ENCODE peak calls at places on chromosome 6, in six cellular contexts. One of them, this sample, is unnamed. For H3K9me3, the result is how much of the 10 kb centered on the place peaks cover.

GRCh38 chr6:129709451-129709908 is 497 bp downstream of the ARHGAP18 start:
- DNase-seq in breast epithelium: no peak
- DNase-seq in psoas muscle: no peak
- DNase-seq in neural progenitor cell: no peak
- DNase-seq in CD4-positive, alpha-beta T cell: no peak
- DNase-seq in lower lobe of right lung: no peak
- DNase-seq in this sample: no peak

GRCh38 chr6:33990061-33990541 is 155.8 kb downstream of the GRM4 start:
- DNase-seq in breast epithelium: no peak
- DNase-seq in psoas muscle: no peak
- DNase-seq in neural progenitor cell: no peak
- DNase-seq in CD4-positive, alpha-beta T cell: no peak
- DNase-seq in lower lobe of right lung: no peak
- DNase-seq in this sample: no peak

GRCh38 chr6:25312034-25312620 is 33.0 kb downstream of the CARMIL1 start:
- DNase-seq in breast epithelium: no peak
- DNase-seq in psoas muscle: no peak
- DNase-seq in neural progenitor cell: no peak
- DNase-seq in CD4-positive, alpha-beta T cell: no peak
- DNase-seq in lower lobe of right lung: no peak
- DNase-seq in this sample: no peak

GRCh38 chr6:107894821-107895396 is 63.1 kb downstream of the SEC63 start:
- DNase-seq in breast epithelium: no peak
- DNase-seq in psoas muscle: no peak
- DNase-seq in neural progenitor cell: no peak
- DNase-seq in CD4-positive, alpha-beta T cell: no peak
- DNase-seq in lower lobe of right lung: no peak
- DNase-seq in this sample: no peak

GRCh38 chr6:9467746-9468145 is 947.1 kb downstream of the TFAP2A start:
- DNase-seq in breast epithelium: peak
- DNase-seq in psoas muscle: no peak
- DNase-seq in neural progenitor cell: no peak
- DNase-seq in CD4-positive, alpha-beta T cell: no peak
- DNase-seq in lower lobe of right lung: no peak
- DNase-seq in this sample: no peak

GRCh38 chr6:148608211-148608951 is 138.4 kb upstream of the UST start:
- DNase-seq in breast epithelium: no peak
- DNase-seq in psoas muscle: no peak
- DNase-seq in neural progenitor cell: peak
- DNase-seq in CD4-positive, alpha-beta T cell: no peak
- DNase-seq in lower lobe of right lung: no peak
- DNase-seq in this sample: no peak

GRCh38 chr6:28807682-28808280 is 116.0 kb downstream of the TRIM27 start:
- DNase-seq in breast epithelium: no peak
- DNase-seq in psoas muscle: no peak
- DNase-seq in neural progenitor cell: peak
- DNase-seq in CD4-positive, alpha-beta T cell: no peak
- DNase-seq in lower lobe of right lung: no peak
- DNase-seq in this sample: no peak

GRCh38 chr6:6681443-6681842 is 92.9 kb downstream of the LY86 start:
- DNase-seq in breast epithelium: no peak
- DNase-seq in psoas muscle: no peak
- DNase-seq in neural progenitor cell: no peak
- DNase-seq in CD4-positive, alpha-beta T cell: no peak
- DNase-seq in lower lobe of right lung: no peak
- DNase-seq in this sample: no peak

GRCh38 chr6:33702345-33702977 is 9.0 kb downstream of the UQCC2 start:
- DNase-seq in breast epithelium: no peak
- DNase-seq in psoas muscle: no peak
- DNase-seq in neural progenitor cell: peak
- DNase-seq in CD4-positive, alpha-beta T cell: no peak
- DNase-seq in lower lobe of right lung: peak
- DNase-seq in this sample: no peak

GRCh38 chr6:132007474-132008190 is 56.5 kb upstream of the CCN2 start:
- DNase-seq in breast epithelium: no peak
- DNase-seq in psoas muscle: no peak
- DNase-seq in neural progenitor cell: no peak
- DNase-seq in CD4-positive, alpha-beta T cell: no peak
- DNase-seq in lower lobe of right lung: no peak
- DNase-seq in this sample: no peak

GRCh38 chr6:139252018-139252390 is 39.8 kb downstream of the TXLNB start:
- DNase-seq in breast epithelium: no peak
- DNase-seq in psoas muscle: no peak
- DNase-seq in neural progenitor cell: no peak
- DNase-seq in CD4-positive, alpha-beta T cell: no peak
- DNase-seq in lower lobe of right lung: no peak
- DNase-seq in this sample: no peak

GRCh38 chr6:160949531-160949930 is 42.0 kb upstream of the MAP3K4 start:
- DNase-seq in breast epithelium: no peak
- DNase-seq in psoas muscle: no peak
- DNase-seq in neural progenitor cell: no peak
- DNase-seq in CD4-positive, alpha-beta T cell: no peak
- DNase-seq in lower lobe of right lung: no peak
- DNase-seq in this sample: no peak

GRCh38 chr6:99119109-99120031 is 171.6 kb upstream of the FBXL4 start:
- DNase-seq in breast epithelium: no peak
- DNase-seq in psoas muscle: no peak
- DNase-seq in neural progenitor cell: peak
- DNase-seq in CD4-positive, alpha-beta T cell: no peak
- DNase-seq in lower lobe of right lung: no peak
- DNase-seq in this sample: no peak

GRCh38 chr6:40160826-40161225 is 226.6 kb upstream of the MOCS1 start:
- DNase-seq in breast epithelium: no peak
- DNase-seq in psoas muscle: no peak
- DNase-seq in neural progenitor cell: no peak
- DNase-seq in CD4-positive, alpha-beta T cell: no peak
- DNase-seq in lower lobe of right lung: no peak
- DNase-seq in this sample: no peak

GRCh38 chr6:87756858-87757257 is 54.8 kb upstream of the AKIRIN2 start:
- DNase-seq in breast epithelium: no peak
- DNase-seq in psoas muscle: no peak
- DNase-seq in neural progenitor cell: no peak
- DNase-seq in CD4-positive, alpha-beta T cell: no peak
- DNase-seq in lower lobe of right lung: peak
- DNase-seq in this sample: no peak

GRCh38 chr6:31222496-31222895 is 49.4 kb downstream of the HLA-C start:
- DNase-seq in breast epithelium: no peak
- DNase-seq in psoas muscle: no peak
- DNase-seq in neural progenitor cell: no peak
- DNase-seq in CD4-positive, alpha-beta T cell: no peak
- DNase-seq in lower lobe of right lung: no peak
- DNase-seq in this sample: no peak

GRCh38 chr6:72580281-72580940 is 41.5 kb upstream of the KCNQ5 start:
- DNase-seq in breast epithelium: no peak
- DNase-seq in psoas muscle: no peak
- DNase-seq in neural progenitor cell: peak
- DNase-seq in CD4-positive, alpha-beta T cell: no peak
- DNase-seq in lower lobe of right lung: no peak
- DNase-seq in this sample: no peak

GRCh38 chr6:141107562-141108160 is 1025.1 kb upstream of the GJE1 start:
- DNase-seq in breast epithelium: no peak
- DNase-seq in psoas muscle: no peak
- DNase-seq in neural progenitor cell: no peak
- DNase-seq in CD4-positive, alpha-beta T cell: no peak
- DNase-seq in lower lobe of right lung: no peak
- DNase-seq in this sample: no peak

GRCh38 chr6:25753079-25753478 is 1.5 kb upstream of the SLC17A4 start:
- DNase-seq in breast epithelium: no peak
- DNase-seq in psoas muscle: no peak
- DNase-seq in neural progenitor cell: no peak
- DNase-seq in CD4-positive, alpha-beta T cell: no peak
- DNase-seq in lower lobe of right lung: no peak
- DNase-seq in this sample: no peak

GRCh38 chr6:157281570-157281969 is 41.7 kb downstream of the TMEM242 start:
- DNase-seq in breast epithelium: no peak
- DNase-seq in psoas muscle: no peak
- DNase-seq in neural progenitor cell: no peak
- DNase-seq in CD4-positive, alpha-beta T cell: no peak
- DNase-seq in lower lobe of right lung: no peak
- DNase-seq in this sample: no peak

GRCh38 chr6:158662607-158663464 is 13.0 kb downstream of the SYTL3 start:
- DNase-seq in breast epithelium: no peak
- DNase-seq in psoas muscle: peak
- DNase-seq in neural progenitor cell: no peak
- DNase-seq in CD4-positive, alpha-beta T cell: no peak
- DNase-seq in lower lobe of right lung: no peak
- DNase-seq in this sample: no peak

GRCh38 chr6:122126894-122127293 is 272.6 kb upstream of the HSF2 start:
- DNase-seq in breast epithelium: no peak
- DNase-seq in psoas muscle: no peak
- DNase-seq in neural progenitor cell: no peak
- DNase-seq in CD4-positive, alpha-beta T cell: no peak
- DNase-seq in lower lobe of right lung: no peak
- DNase-seq in this sample: no peak

GRCh38 chr6:64280569-64280968 is 645.0 kb downstream of the PHF3 start:
- DNase-seq in breast epithelium: no peak
- DNase-seq in psoas muscle: no peak
- DNase-seq in neural progenitor cell: peak
- DNase-seq in CD4-positive, alpha-beta T cell: no peak
- DNase-seq in lower lobe of right lung: no peak
- DNase-seq in this sample: no peak

GRCh38 chr6:14180609-14181008 is 63.0 kb downstream of the CD83 start:
- DNase-seq in breast epithelium: no peak
- DNase-seq in psoas muscle: no peak
- DNase-seq in neural progenitor cell: no peak
- DNase-seq in CD4-positive, alpha-beta T cell: no peak
- DNase-seq in lower lobe of right lung: no peak
- DNase-seq in this sample: no peak

GRCh38 chr6:111992851-111993250 is 61.1 kb upstream of the CCN6 start:
- DNase-seq in breast epithelium: no peak
- DNase-seq in psoas muscle: no peak
- DNase-seq in neural progenitor cell: no peak
- DNase-seq in CD4-positive, alpha-beta T cell: peak
- DNase-seq in lower lobe of right lung: no peak
- DNase-seq in this sample: peak

GRCh38 chr6:7074870-7075269 is 32.9 kb upstream of the RREB1 start:
- DNase-seq in breast epithelium: no peak
- DNase-seq in psoas muscle: no peak
- DNase-seq in neural progenitor cell: no peak
- DNase-seq in CD4-positive, alpha-beta T cell: no peak
- DNase-seq in lower lobe of right lung: no peak
- DNase-seq in this sample: no peak

GRCh38 chr6:49923826-49924225 is 40.1 kb downstream of the DEFB114 start:
- DNase-seq in breast epithelium: no peak
- DNase-seq in psoas muscle: no peak
- DNase-seq in neural progenitor cell: peak
- DNase-seq in CD4-positive, alpha-beta T cell: no peak
- DNase-seq in lower lobe of right lung: no peak
- DNase-seq in this sample: no peak

DNA sequence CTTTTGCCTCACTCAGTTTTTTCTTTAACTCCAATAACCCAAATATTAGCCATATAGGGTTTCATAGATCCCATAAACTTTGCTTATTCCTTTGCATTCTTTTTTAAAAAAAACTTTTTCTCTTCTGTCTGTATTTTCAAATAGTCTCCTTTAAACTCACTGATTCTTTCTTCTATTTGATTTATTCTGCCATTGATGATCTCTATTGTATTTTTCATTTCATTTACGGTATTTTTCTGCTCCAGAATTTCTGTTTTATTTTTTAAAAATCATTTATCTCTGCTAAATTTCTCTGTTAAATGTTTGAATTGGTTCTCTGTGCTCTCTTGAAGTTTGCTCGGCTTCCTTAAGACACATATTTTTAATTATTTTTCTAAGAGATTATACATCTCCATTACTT is 573.3 kb upstream of the MAN1A1 start:
- DNase-seq in breast epithelium: no peak
- DNase-seq in psoas muscle: no peak
- DNase-seq in neural progenitor cell: no peak
- DNase-seq in CD4-positive, alpha-beta T cell: no peak
- DNase-seq in lower lobe of right lung: no peak
- DNase-seq in this sample: no peak
- H3K9me3 ChIP-seq in breast epithelium: half or more
- H3K9me3 ChIP-seq in psoas muscle: under half
- H3K9me3 ChIP-seq in neural progenitor cell: under half
- H3K9me3 ChIP-seq in CD4-positive, alpha-beta T cell: under half
- H3K9me3 ChIP-seq in lower lobe of right lung: under half
- H3K9me3 ChIP-seq in this sample: under half

GRCh38 chr6:41757931-41758640 is 10.9 kb upstream of the PGC start:
- DNase-seq in breast epithelium: no peak
- DNase-seq in psoas muscle: no peak
- DNase-seq in neural progenitor cell: no peak
- DNase-seq in CD4-positive, alpha-beta T cell: no peak
- DNase-seq in lower lobe of right lung: peak
- DNase-seq in this sample: no peak

GRCh38 chr6:41758641-41759035 is 11.4 kb upstream of the PGC start:
- DNase-seq in breast epithelium: no peak
- DNase-seq in psoas muscle: no peak
- DNase-seq in neural progenitor cell: no peak
- DNase-seq in CD4-positive, alpha-beta T cell: no peak
- DNase-seq in lower lobe of right lung: no peak
- DNase-seq in this sample: no peak

GRCh38 chr6:41757268-41757667 is 10.1 kb upstream of the PGC start:
- DNase-seq in breast epithelium: no peak
- DNase-seq in psoas muscle: no peak
- DNase-seq in neural progenitor cell: no peak
- DNase-seq in CD4-positive, alpha-beta T cell: no peak
- DNase-seq in lower lobe of right lung: peak
- DNase-seq in this sample: no peak

GRCh38 chr6:41755895-41756294 is 8.7 kb upstream of the PGC start:
- DNase-seq in breast epithelium: no peak
- DNase-seq in psoas muscle: no peak
- DNase-seq in neural progenitor cell: no peak
- DNase-seq in CD4-positive, alpha-beta T cell: no peak
- DNase-seq in lower lobe of right lung: peak
- DNase-seq in this sample: no peak

DNA sequence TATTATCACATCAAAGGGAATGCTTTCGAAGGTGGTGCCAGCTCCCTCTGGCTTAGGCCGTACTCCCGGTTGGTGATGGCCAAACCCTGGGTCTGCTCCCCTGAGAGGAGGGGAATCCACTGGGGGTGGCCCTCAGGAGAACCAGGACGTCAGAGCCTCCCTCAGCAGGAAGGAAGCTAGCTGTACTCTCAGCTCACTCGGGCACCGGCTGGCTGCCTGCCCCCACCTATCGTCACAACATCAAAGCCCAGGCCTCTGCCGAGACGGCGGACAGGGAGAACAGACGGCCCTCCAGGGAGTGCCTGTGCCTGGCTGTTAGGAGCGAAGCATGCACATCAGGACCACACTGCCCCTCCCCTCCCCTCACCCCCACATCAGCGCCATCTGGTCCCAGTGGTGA is 9.2 kb upstream of the PGC start:
- DNase-seq in breast epithelium: no peak
- DNase-seq in psoas muscle: no peak
- DNase-seq in neural progenitor cell: no peak
- DNase-seq in CD4-positive, alpha-beta T cell: no peak
- DNase-seq in lower lobe of right lung: peak
- DNase-seq in this sample: no peak
- H3K9me3 ChIP-seq in breast epithelium: under half
- H3K9me3 ChIP-seq in psoas muscle: under half
- H3K9me3 ChIP-seq in neural progenitor cell: under half
- H3K9me3 ChIP-seq in CD4-positive, alpha-beta T cell: under half
- H3K9me3 ChIP-seq in lower lobe of right lung: under half
- H3K9me3 ChIP-seq in this sample: under half

GRCh38 chr6:168371635-168371988 is 52.0 kb upstream of the DACT2 start:
- DNase-seq in breast epithelium: no peak
- DNase-seq in psoas muscle: peak
- DNase-seq in neural progenitor cell: no peak
- DNase-seq in CD4-positive, alpha-beta T cell: no peak
- DNase-seq in lower lobe of right lung: no peak
- DNase-seq in this sample: no peak
- H3K9me3 ChIP-seq in breast epithelium: under half
- H3K9me3 ChIP-seq in psoas muscle: under half
- H3K9me3 ChIP-seq in neural progenitor cell: under half
- H3K9me3 ChIP-seq in CD4-positive, alpha-beta T cell: under half
- H3K9me3 ChIP-seq in lower lobe of right lung: under half
- H3K9me3 ChIP-seq in this sample: under half

GRCh38 chr6:4817551-4817950 is 41.3 kb downstream of the CDYL start:
- DNase-seq in breast epithelium: no peak
- DNase-seq in psoas muscle: no peak
- DNase-seq in neural progenitor cell: no peak
- DNase-seq in CD4-positive, alpha-beta T cell: no peak
- DNase-seq in lower lobe of right lung: no peak
- DNase-seq in this sample: no peak
- H3K9me3 ChIP-seq in breast epithelium: under half
- H3K9me3 ChIP-seq in psoas muscle: under half
- H3K9me3 ChIP-seq in neural progenitor cell: under half
- H3K9me3 ChIP-seq in CD4-positive, alpha-beta T cell: under half
- H3K9me3 ChIP-seq in lower lobe of right lung: under half
- H3K9me3 ChIP-seq in this sample: under half